ENCODE peak calls at places on chromosomes 3 and 15, in ten cellular contexts. O is uterus, I is body of pancreas, V is HCT116, W is NB4, K is A549, M is IMR-90, J is heart left ventricle, Y is breast epithelium, L is ovary. Q is an unnamed sample.
A peak's percentile ranks its signal among the peaks of the same experiment; 100 is the strongest.

GRCh38 chr3:156120528-156121251 is at the start of gene KCNAB1:
- DNase-seq in O (no peak), M (no peak), J (no peak), K (no peak), V (no peak), W (no peak), Y (no peak), I (no peak), L (no peak), Q (no peak)

GRCh38 chr3:138118863-138119766 is 3.7 kb upstream of the DZIP1L start:
- DNase-seq in Y (peak; percentile 62), M (peak; percentile 73), I (peak; percentile 81), V (peak; percentile 69), J (peak; percentile 74), K (peak; percentile 63), L (peak; percentile 84), W (peak; percentile 68), O (peak; percentile 74), Q (peak; percentile 48)

GRCh38 chr3:155153242-155154186 is 73.4 kb downstream of the MME start:
- DNase-seq in L (no peak), M (no peak), J (no peak), I (no peak), O (no peak), Y (no peak), K (no peak), W (no peak), V (no peak), Q (no peak)

GRCh38 chr15:59686389-59686788 is 2.7 kb downstream of the BNIP2 start:
- DNase-seq in I (peak; percentile 29), K (no peak), O (no peak), L (no peak), J (peak; percentile 27), W (peak; percentile 83), V (no peak), M (no peak), Y (no peak), Q (no peak)

GRCh38 chr3:152508705-152509104 is 240.0 kb downstream of the MBNL1 start:
- DNase-seq in Y (no peak), V (peak; percentile 33), I (no peak), L (no peak), O (no peak), M (no peak), W (peak; percentile 22), J (no peak), K (peak; percentile 27), Q (no peak)

GRCh38 chr3:197337656-197338055 is 39.2 kb upstream of the DLG1 start:
- DNase-seq in K (no peak), M (peak; percentile 23), O (no peak), I (no peak), J (no peak), W (no peak), Y (no peak), V (no peak), L (no peak), Q (no peak)

GRCh38 chr3:178072931-178073330 is 463.3 kb upstream of the KCNMB2 start:
- DNase-seq in Y (no peak), O (no peak), V (no peak), M (no peak), W (no peak), I (no peak), K (no peak), L (no peak), J (no peak), Q (no peak)

GRCh38 chr3:135329479-135329878 is 534.4 kb downstream of the EPHB1 start:
- DNase-seq in L (no peak), Y (no peak), O (no peak), V (no peak), K (no peak), M (no peak), I (no peak), W (peak; percentile 2), J (peak; percentile 39), Q (no peak)

GRCh38 chr15:55222588-55222987 is 25.8 kb upstream of the RSL24D1 start:
- DNase-seq in V (no peak), W (peak; percentile 90), J (no peak), I (no peak), Y (no peak), M (no peak), O (no peak), L (no peak), K (no peak), Q (no peak)

GRCh38 chr15:74311734-74312444 is 55.6 kb downstream of the CYP11A1 start:
- DNase-seq in O (no peak), J (peak; percentile 51), I (no peak), W (peak; percentile 67), V (peak; percentile 35), K (peak; percentile 34), M (peak; percentile 8), L (no peak), Y (no peak), Q (no peak)

GRCh38 chr15:27061739-27062138 is 90.8 kb downstream of the GABRG3 start:
- DNase-seq in I (no peak), O (no peak), V (no peak), J (no peak), W (no peak), K (peak; percentile 25), Y (no peak), M (no peak), L (no peak), Q (no peak)

GRCh38 chr3:168977696-168978374 is 685.7 kb downstream of the MECOM start:
- DNase-seq in J (no peak), W (no peak), I (no peak), M (peak; percentile 44), Y (no peak), O (no peak), L (no peak), K (no peak), V (no peak), Q (no peak)

DNA sequence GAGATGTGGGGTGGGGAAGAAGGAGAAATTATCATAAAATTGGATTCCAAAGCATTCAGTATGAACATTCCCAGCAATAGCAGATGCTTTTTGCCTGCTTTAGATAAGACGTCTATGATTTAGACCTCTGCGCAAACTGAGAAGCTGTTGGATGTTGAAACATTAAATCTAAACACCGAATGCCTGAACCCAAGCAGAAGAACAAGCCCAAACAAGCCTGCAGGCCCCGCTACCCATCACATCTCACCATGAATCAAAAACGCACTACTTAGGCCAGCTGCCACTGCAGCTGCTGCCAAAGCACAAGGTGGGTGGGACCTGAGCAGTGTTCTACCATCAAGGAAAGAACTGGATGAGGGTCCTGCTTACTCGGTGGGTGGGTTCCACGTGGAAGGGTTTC is 24.4 kb upstream of the THBS1 start:
- DNase-seq in K (no peak), I (no peak), Y (no peak), L (no peak), V (no peak), M (peak; percentile 81), O (no peak), J (no peak), W (no peak), Q (no peak)
- TF ChIP-seq POLR2A in K (no peak), I (no peak), Y (no peak), L (no peak), V (no peak), M (no peak), O (no peak), J (no peak), W (no peak), Q (no peak)

GRCh38 chr3:195270350-195271115 is 426 bp downstream of the XXYLT1 start:
- DNase-seq in J (peak; percentile 77), L (peak; percentile 61), O (no peak), M (peak; percentile 69), W (peak; percentile 80), Y (no peak), V (peak; percentile 26), K (peak; percentile 70), I (peak; percentile 74), Q (peak; percentile 55)
- TF ChIP-seq POLR2A in J (no peak), L (peak; percentile 27), O (no peak), M (no peak), W (peak; percentile 55), Y (no peak), V (peak; percentile 45), K (peak; percentile 73), I (peak; percentile 38), Q (peak; percentile 66)

DNA sequence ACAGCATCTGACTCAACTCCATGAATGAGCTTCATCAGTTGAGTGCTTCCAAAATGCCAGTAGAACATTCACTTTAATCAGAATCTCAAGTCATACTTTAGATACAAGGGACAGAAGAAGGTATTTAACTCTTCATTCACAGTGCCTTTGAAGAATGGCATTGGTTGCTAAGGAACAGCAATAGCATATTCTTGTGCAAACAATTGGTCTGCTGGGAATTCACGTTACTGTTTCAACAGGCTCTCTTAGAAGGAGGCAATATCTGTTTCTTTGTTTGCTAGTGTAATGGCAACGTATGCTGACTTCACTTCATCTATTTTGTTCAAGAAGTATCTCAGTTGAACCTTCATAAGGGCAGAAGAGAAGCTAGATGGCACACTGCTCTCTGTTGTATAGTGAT is 113.9 kb downstream of the TMEM108 start:
- DNase-seq in J (no peak), W (no peak), V (no peak), I (no peak), M (no peak), K (no peak), O (no peak), L (no peak), Y (no peak), Q (no peak)
- TF ChIP-seq POLR2A in J (no peak), W (no peak), V (no peak), I (no peak), M (no peak), K (no peak), O (no peak), L (no peak), Y (no peak), Q (no peak)

GRCh38 chr3:141368062-141368924 is at the start of gene ZBTB38:
- DNase-seq in J (peak; percentile 93), M (peak; percentile 97), W (no peak), V (peak; percentile 95), L (peak; percentile 91), K (peak; percentile 98), I (peak; percentile 88), O (peak; percentile 85), Y (peak; percentile 86), Q (peak; percentile 72)

GRCh38 chr3:141371882-141372281 is 3.6 kb downstream of the ZBTB38 start:
- DNase-seq in W (no peak), Y (no peak), L (no peak), V (no peak), M (no peak), J (no peak), O (no peak), I (no peak), K (no peak), Q (no peak)

GRCh38 chr3:141372656-141373055 is 4.4 kb downstream of the ZBTB38 start:
- DNase-seq in I (no peak), O (no peak), Y (no peak), J (no peak), K (no peak), L (no peak), W (no peak), V (no peak), M (no peak), Q (no peak)

GRCh38 chr3:141368925-141369794 is 856 bp downstream of the ZBTB38 start:
- DNase-seq in W (no peak), V (no peak), Y (no peak), M (peak; percentile 87), J (no peak), L (no peak), O (no peak), K (peak; percentile 23), I (no peak), Q (no peak)

DNA sequence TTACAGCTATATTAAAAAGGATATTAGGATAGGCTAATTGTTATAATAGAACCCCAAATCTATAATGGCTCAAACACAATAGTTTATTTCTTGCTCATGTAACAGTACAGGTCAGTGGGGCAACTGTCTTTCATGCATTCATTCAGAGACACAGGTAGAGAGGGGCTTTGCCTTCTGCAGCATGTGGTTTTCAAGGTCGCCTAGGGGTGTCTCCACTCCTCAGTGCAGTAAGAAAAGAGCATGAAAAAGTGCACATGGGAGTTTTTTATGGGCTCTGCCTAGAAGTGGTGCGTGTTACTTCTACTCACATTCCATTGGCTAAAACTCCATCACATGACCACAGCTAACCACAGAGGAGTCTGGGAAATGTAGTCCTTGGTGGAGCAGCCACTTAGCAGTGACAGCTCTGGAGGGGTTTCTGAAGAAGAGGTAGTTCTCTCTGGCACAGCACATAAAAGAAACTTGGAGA is 1.8 kb downstream of the ZBTB38 start:
- DNase-seq in O (peak; percentile 48), J (peak; percentile 31), K (peak; percentile 92), M (peak; percentile 90), W (peak; percentile 86), V (peak; percentile 91), I (peak; percentile 82), L (peak; percentile 51), Y (no peak), Q (no peak)
- TF ChIP-seq POLR2A in O (peak; percentile 52), J (no peak), K (no peak), M (no peak), W (no peak), V (no peak), I (no peak), L (no peak), Y (no peak), Q (no peak)